ENCODE peak calls at places on chromosome 16, in five cellular contexts. B is DND-41, N is transverse colon, C is body of pancreas, O is adrenal gland. A is an unnamed sample.
A peak's percentile ranks its signal among the peaks of the same experiment; 100 is the strongest.

GRCh38 chr16:69840975-69841374 is 78.8 kb downstream of the WWP2 start:
- DNase-seq in B (no peak), N (peak; percentile 82), C (no peak), O (no peak), A (no peak)

GRCh38 chr16:1612320-1613111 is at the start of gene CRAMP1:
- DNase-seq in B (peak; percentile 17), N (peak; percentile 13), C (peak; percentile 39), O (no peak), A (peak; percentile 18)

GRCh38 chr16:13181432-13181831 is 280.0 kb downstream of the SHISA9 start:
- DNase-seq in B (no peak), N (no peak), C (no peak), O (no peak), A (no peak)

GRCh38 chr16:87012954-87013938 is 303.9 kb downstream of the C16orf95 start:
- DNase-seq in B (no peak), N (no peak), C (no peak), O (peak; percentile 10), A (no peak)

GRCh38 chr16:5649762-5650445 is 552.3 kb upstream of the EEF2KMT start:
- DNase-seq in B (no peak), N (no peak), C (no peak), O (no peak), A (no peak)

GRCh38 chr16:12538667-12539081 is 265.0 kb downstream of the CPPED1 start:
- DNase-seq in B (no peak), N (no peak), C (no peak), O (no peak), A (peak; percentile 62)

GRCh38 chr16:6009151-6009550 is 911.6 kb upstream of the EEF2KMT start:
- DNase-seq in B (no peak), N (peak; percentile 26), C (no peak), O (no peak), A (no peak)

GRCh38 chr16:23391381-23392222 is 61.4 kb downstream of the COG7 start:
- DNase-seq in B (no peak), N (no peak), C (no peak), O (no peak), A (no peak)

GRCh38 chr16:56617212-56618085 is 8.1 kb upstream of the MT1E start:
- DNase-seq in B (no peak), N (peak; percentile 70), C (peak; percentile 85), O (peak; percentile 79), A (no peak)

GRCh38 chr16:23905027-23905426 is 69.2 kb downstream of the PRKCB start:
- DNase-seq in B (no peak), N (peak; percentile 21), C (no peak), O (no peak), A (no peak)

GRCh38 chr16:28167730-28168129 is 44.0 kb downstream of the XPO6 start:
- DNase-seq in B (no peak), N (no peak), C (no peak), O (no peak), A (no peak)

GRCh38 chr16:53743149-53743566 is 39.2 kb downstream of the FTO start:
- DNase-seq in B (peak; percentile 37), N (peak; percentile 30), C (peak; percentile 21), O (no peak), A (peak; percentile 28)

GRCh38 chr16:78184554-78185183 is 85.2 kb downstream of the WWOX start:
- DNase-seq in B (no peak), N (no peak), C (no peak), O (no peak), A (no peak)

GRCh38 chr16:7513429-7513828 is 180.8 kb downstream of the RBFOX1 start:
- DNase-seq in B (peak; percentile 26), N (no peak), C (no peak), O (no peak), A (peak; percentile 5)
- TF ChIP-seq CTCF in B (peak; percentile 68), N (no peak), C (no peak), O (no peak), A (no peak)

DNA sequence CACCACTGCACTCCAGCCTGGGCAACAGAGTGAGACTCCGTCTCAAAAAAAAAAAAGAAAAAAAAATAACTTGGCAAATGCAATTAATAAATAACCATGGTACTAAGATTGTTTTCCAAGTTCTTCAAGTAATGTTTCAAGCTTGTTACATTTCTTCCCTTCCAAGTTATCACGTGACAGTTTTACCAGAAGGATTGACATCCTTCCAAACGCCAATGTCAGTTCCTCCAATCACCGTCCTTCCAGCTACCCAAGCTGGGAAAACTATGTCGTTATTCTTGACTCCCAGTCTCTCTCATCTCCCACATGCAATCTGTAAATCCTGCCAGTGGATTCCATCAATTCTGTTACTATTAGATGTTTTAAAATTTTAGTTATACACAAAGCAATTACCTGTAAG is 3.9 kb upstream of the PHAF1 start:
- DNase-seq in B (no peak), N (no peak), C (no peak), O (no peak), A (no peak)
- H3K4me3 ChIP-seq in B (no peak overlapping the region), N (no peak overlapping the region), C (no peak overlapping the region), O (no peak overlapping the region), A (no peak overlapping the region)

GRCh38 chr16:73527191-73527590 is 479.3 kb upstream of the ZFHX3 start:
- DNase-seq in B (no peak), N (no peak), C (no peak), O (no peak), A (peak; percentile 6)
- TF ChIP-seq CTCF in B (peak; percentile 18), N (no peak), C (no peak), O (no peak), A (no peak)

DNA sequence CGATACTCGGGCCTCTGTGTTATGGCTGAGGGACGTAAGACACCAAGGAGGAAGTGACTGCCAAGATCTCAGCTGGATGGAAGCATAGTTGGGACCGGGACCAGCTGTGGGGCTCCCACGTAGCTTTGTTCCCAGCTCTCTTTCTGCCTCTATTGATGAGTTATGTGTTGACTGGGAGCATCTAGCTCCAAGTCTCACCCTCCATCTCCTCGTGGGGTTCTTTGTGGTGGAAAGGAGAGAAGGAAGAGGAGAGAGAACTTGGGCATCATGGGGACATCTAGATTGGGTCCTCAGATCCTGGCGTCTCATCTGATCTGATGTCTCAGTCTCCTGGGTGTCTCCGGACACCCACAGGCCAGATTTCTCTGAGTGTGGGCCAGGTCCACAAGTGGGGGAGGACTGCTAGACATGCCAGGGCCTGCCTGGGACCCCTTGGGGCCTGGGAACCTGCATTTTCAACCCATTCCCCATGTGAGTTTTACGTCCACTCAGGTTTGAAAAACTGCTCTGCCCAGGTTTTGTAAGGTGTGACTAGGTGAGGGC is 1.1 kb downstream of the MGRN1 start:
- DNase-seq in B (no peak), N (no peak), C (no peak), O (no peak), A (no peak)
- H3K4me3 ChIP-seq in B (peak overlapping the region; percentile 92), N (peak overlapping the region; percentile 94), C (peak overlapping the region; percentile 76), O (peak overlapping the region; percentile 100), A (peak overlapping the region; percentile 66)

DNA sequence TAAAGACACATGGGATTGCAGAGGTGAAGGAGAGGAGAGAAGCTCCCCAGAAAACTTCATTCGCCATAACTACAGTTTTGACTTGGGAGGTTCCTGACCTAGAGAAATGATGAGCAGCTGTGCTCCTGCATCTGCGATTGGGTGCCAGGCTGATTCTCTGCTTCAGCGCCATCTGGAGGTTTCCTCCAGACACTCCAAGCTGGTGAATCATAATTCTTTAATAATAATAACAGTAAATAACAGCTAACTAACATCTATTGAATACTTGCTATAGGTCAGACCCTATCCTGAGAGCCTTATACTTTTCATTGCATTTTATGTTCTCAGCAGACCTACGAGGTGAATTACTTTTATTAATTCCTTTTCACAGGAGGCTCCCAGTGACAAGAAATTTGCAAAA is 575.8 kb downstream of the TOX3 start:
- DNase-seq in B (no peak), N (no peak), C (no peak), O (no peak), A (no peak)
- TF ChIP-seq CTCF in B (peak; percentile 25), N (no peak), C (peak; percentile 13), O (peak; percentile 14), A (peak; percentile 23)

DNA sequence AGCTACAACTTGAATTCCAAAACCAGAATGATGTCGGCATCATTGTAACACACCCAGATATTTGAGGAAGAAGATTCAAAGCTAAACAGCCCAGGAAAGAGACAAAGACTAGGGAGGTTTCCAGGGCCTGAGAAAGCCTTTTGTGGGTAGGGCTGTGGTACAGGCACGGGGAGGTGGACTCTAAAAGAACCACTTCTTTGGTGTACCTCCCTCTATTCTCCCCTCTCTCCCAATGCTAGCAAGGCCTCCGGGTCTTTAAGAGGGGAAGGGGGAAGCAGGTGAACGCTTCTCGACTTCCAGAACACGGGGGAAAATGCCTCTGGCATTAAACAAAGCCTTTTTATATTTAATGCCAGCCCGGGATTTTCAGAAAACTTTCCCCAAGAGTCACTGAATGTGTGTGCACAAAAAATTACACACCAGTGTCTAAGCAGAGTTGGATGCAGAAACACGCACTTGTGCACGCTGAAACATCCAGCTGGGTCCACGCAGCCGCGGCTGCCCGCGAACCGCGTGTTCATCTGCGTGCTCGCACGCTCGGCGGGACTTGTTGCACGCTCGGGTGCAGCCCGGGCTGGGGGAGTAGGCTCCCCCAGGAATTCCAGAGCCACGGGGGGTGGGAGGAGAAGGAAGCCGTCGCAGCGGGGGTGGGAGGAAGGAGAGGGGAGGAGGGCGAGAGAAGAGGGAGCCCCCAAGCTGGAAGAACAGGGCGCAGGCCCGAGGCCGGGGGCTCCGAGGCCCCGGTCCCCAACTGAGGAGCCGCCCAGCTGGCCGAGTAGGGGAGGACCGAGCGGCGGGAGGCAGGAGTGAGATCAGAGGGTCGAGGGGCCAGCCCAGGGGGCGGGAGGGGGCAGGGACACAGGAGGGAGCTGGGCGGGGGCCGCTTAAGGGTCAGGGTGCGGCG is 20.2 kb upstream of the ZNF423 start:
- DNase-seq in B (no peak), N (no peak), C (no peak), O (no peak), A (no peak)
- H3K4me3 ChIP-seq in B (no peak overlapping the region), N (peak overlapping the region; percentile 13), C (no peak overlapping the region), O (peak overlapping the region; percentile 40), A (no peak overlapping the region)

GRCh38 chr16:76278976-76279375 is 1.8 kb downstream of the CNTNAP4 start:
- DNase-seq in B (no peak), N (no peak), C (no peak), O (no peak), A (peak; percentile 53)
- TF ChIP-seq CTCF in B (peak; percentile 30), N (no peak), C (no peak), O (no peak), A (peak; percentile 36)

DNA sequence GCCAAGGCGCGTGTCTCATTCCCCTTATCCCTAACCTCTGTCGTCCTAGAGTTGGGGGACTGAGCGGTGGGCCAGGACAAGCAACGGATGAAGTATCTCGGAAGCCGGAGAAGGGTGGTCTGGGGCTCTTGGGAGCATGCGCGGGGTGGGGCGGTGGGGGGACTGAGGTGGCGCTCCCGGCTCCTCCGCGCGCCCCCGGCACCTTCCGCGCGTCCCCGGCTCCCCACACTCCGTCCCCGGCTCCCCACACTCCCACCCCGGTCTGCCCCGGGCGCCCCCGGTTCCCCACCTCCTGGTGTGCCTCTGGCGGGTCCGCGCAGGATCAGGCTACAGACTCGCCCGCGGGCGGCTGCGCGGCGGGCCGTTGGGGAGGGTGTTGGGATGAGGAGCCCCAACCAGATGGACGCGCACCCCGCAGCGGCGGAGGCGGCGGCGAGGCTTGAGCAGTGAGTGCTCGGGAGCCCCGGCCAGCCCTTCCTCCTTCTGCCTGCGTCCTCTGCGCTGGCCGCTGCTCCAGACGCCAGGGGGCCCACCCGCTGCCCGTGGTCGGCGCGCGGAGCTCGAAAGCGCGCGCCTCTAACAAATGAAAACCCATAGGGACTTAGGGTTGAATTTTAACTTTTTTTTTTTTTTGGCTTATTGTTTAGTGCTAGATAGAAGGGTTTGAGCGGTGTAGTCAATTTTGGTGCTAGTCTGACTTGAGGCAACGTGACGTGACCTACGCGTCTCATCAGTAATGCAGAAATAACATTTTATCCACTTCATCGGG is 5.6 kb upstream of the CRYM start:
- DNase-seq in B (no peak), N (peak; percentile 56), C (no peak), O (no peak), A (no peak)
- H3K4me3 ChIP-seq in B (no peak overlapping the region), N (peak overlapping the region; percentile 17), C (no peak overlapping the region), O (peak overlapping the region; percentile 34), A (peak overlapping the region; percentile 29)

A was measured in GM12865.